ENCODE peak calls at places on chromosomes 16 and 17, in seven cellular contexts. One of them, this sample, is unnamed.

GRCh38 chr17:73494955-73495349 is 149.3 kb downstream of the SDK2 start:
- DNase-seq in H54: no peak
- DNase-seq in thyroid gland: no peak
- DNase-seq in GM12878: no peak
- DNase-seq in tibial nerve: no peak
- DNase-seq in Peyer's patch: no peak
- DNase-seq in H1: no peak
- DNase-seq in this sample: no peak

GRCh38 chr17:64694207-64694606 is 32.1 kb upstream of the SMURF2 start:
- DNase-seq in tibial nerve: no peak
- DNase-seq in GM12878: no peak
- DNase-seq in thyroid gland: peak; percentile 64
- DNase-seq in H1: no peak
- DNase-seq in Peyer's patch: peak; percentile 86
- DNase-seq in H54: no peak
- DNase-seq in this sample: no peak

GRCh38 chr16:53945996-53946395 is 242.0 kb downstream of the FTO start:
- DNase-seq in H1: no peak
- DNase-seq in GM12878: no peak
- DNase-seq in H54: peak; percentile 4
- DNase-seq in thyroid gland: no peak
- DNase-seq in tibial nerve: no peak
- DNase-seq in Peyer's patch: no peak
- DNase-seq in this sample: no peak

GRCh38 chr16:74101390-74101789 is 195.2 kb upstream of the PSMD7 start:
- DNase-seq in GM12878: no peak
- DNase-seq in H1: no peak
- DNase-seq in tibial nerve: no peak
- DNase-seq in H54: no peak
- DNase-seq in thyroid gland: no peak
- DNase-seq in Peyer's patch: no peak
- DNase-seq in this sample: no peak

GRCh38 chr17:73187203-73187769 is 5.6 kb upstream of the COG1 start:
- DNase-seq in thyroid gland: no peak
- DNase-seq in GM12878: no peak
- DNase-seq in tibial nerve: no peak
- DNase-seq in H1: no peak
- DNase-seq in H54: no peak
- DNase-seq in Peyer's patch: no peak
- DNase-seq in this sample: no peak

GRCh38 chr17:77724876-77725615 is 233.5 kb upstream of the TNRC6C start:
- DNase-seq in H54: no peak
- DNase-seq in thyroid gland: peak; percentile 94
- DNase-seq in GM12878: peak; percentile 25
- DNase-seq in tibial nerve: no peak
- DNase-seq in Peyer's patch: no peak
- DNase-seq in H1: peak; percentile 32
- DNase-seq in this sample: no peak

GRCh38 chr16:20268409-20268808 is 58.9 kb downstream of the GP2 start:
- DNase-seq in H1: no peak
- DNase-seq in thyroid gland: no peak
- DNase-seq in Peyer's patch: no peak
- DNase-seq in tibial nerve: no peak
- DNase-seq in GM12878: no peak
- DNase-seq in H54: no peak
- DNase-seq in this sample: no peak

GRCh38 chr17:76584427-76585047 is 1.1 kb downstream of the ST6GALNAC2 start:
- DNase-seq in thyroid gland: peak; percentile 46
- DNase-seq in H54: no peak
- DNase-seq in GM12878: no peak
- DNase-seq in Peyer's patch: no peak
- DNase-seq in tibial nerve: no peak
- DNase-seq in H1: no peak
- DNase-seq in this sample: no peak

GRCh38 chr17:77837917-77838316 is 120.6 kb upstream of the TNRC6C start:
- DNase-seq in tibial nerve: no peak
- DNase-seq in thyroid gland: no peak
- DNase-seq in H1: no peak
- DNase-seq in GM12878: no peak
- DNase-seq in H54: no peak
- DNase-seq in Peyer's patch: no peak
- DNase-seq in this sample: no peak

GRCh38 chr16:30953511-30954124 is 3.9 kb upstream of the SETD1A start:
- DNase-seq in H54: no peak
- DNase-seq in GM12878: no peak
- DNase-seq in H1: peak; percentile 86
- DNase-seq in thyroid gland: peak; percentile 48
- DNase-seq in tibial nerve: peak; percentile 36
- DNase-seq in Peyer's patch: peak; percentile 79
- DNase-seq in this sample: no peak

GRCh38 chr16:81610144-81610842 is 165.7 kb downstream of the CMIP start:
- DNase-seq in GM12878: no peak
- DNase-seq in thyroid gland: no peak
- DNase-seq in Peyer's patch: peak; percentile 74
- DNase-seq in H54: peak; percentile 86
- DNase-seq in H1: no peak
- DNase-seq in tibial nerve: peak; percentile 73
- DNase-seq in this sample: no peak

GRCh38 chr17:18187226-18187625 is 3.6 kb downstream of the ALKBH5 start:
- DNase-seq in H1: no peak
- DNase-seq in thyroid gland: no peak
- DNase-seq in H54: no peak
- DNase-seq in GM12878: no peak
- DNase-seq in tibial nerve: no peak
- DNase-seq in Peyer's patch: no peak
- DNase-seq in this sample: no peak

GRCh38 chr17:81075307-81075706 is 40.4 kb downstream of the BAIAP2 start:
- DNase-seq in GM12878: no peak
- DNase-seq in H1: no peak
- DNase-seq in thyroid gland: no peak
- DNase-seq in H54: no peak
- DNase-seq in Peyer's patch: no peak
- DNase-seq in tibial nerve: no peak
- DNase-seq in this sample: no peak

DNA sequence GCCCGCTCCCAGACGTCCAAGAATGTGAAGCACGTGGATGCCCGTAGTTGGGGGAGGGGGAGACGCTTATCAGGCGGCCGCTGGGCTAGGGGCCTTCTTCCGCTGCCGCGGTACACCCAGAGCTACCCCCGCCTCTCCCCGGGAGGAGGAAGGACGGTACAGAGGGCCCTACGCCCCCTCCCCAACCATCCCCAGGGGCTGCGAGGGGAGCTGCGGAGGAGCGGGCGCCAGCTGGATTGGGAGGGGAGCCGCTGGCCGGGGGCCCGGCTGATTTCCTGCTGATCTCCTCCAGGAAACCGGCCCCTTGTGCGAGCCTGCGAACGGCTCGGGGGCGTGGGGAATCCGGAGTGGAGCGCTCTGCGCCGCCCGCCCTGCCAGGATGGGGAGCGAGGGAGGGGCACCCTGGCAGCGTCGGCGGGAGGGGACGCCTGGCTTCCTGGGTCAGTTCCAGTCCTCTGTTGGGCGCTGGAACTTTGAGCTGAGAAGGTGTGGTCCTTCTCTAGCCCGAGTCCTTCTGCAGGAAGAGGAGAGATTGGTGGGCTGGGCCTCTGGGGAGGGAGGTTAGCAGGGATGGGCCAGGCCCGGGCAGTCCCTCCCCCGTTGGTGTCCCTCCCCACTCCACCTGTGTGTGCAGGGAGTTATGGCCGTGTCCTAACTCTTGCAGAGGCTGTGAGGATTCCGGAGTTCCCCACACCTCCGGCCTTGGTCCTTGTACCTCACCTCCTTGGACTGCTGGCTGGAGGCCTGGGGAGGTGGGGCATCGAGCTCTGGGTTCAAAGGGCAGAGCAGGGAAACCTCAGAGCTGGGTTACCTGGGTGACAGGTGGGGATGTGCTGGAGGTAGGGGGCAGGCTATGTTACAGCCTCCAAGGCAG is 19.1 kb downstream of the GJD3 start:
- DNase-seq in H54: peak; percentile 73
- DNase-seq in Peyer's patch: peak; percentile 92
- DNase-seq in GM12878: no peak
- DNase-seq in tibial nerve: no peak
- DNase-seq in thyroid gland: peak; percentile 86
- DNase-seq in H1: peak; percentile 87
- DNase-seq in this sample: no peak
- TF ChIP-seq POLR2A in H54: peak; percentile 19
- TF ChIP-seq POLR2A in Peyer's patch: peak; percentile 82
- TF ChIP-seq POLR2A in GM12878: no peak
- TF ChIP-seq POLR2A in tibial nerve: no peak
- TF ChIP-seq POLR2A in thyroid gland: peak; percentile 56
- TF ChIP-seq POLR2A in H1: no peak
- TF ChIP-seq POLR2A in this sample: no peak

DNA sequence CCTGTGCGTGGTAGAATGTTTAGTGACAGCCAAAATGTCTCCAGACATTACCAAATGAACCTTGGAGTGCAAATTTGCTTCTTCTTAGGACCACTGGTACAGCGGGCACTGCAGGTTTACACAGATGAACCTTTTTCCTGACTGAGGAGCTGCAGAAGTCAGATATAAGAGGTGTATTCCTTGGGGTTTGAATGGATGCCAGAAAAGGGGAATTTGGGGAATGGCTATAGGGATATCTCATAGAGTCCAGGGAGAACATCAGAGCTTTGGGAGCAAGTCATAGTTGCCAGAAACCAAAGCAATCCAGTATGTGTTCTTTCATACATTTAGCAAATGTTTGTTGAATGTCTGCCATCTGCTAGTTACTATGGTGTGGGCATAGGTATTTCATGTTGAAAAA is 46.7 kb downstream of the MAP2K4 start:
- DNase-seq in tibial nerve: no peak
- DNase-seq in H1: no peak
- DNase-seq in Peyer's patch: no peak
- DNase-seq in thyroid gland: no peak
- DNase-seq in H54: no peak
- DNase-seq in GM12878: no peak
- DNase-seq in this sample: no peak
- TF ChIP-seq POLR2A in tibial nerve: no peak
- TF ChIP-seq POLR2A in H1: no peak
- TF ChIP-seq POLR2A in Peyer's patch: no peak
- TF ChIP-seq POLR2A in thyroid gland: no peak
- TF ChIP-seq POLR2A in H54: no peak
- TF ChIP-seq POLR2A in GM12878: no peak
- TF ChIP-seq POLR2A in this sample: no peak

GRCh38 chr17:1491406-1492248 is 859 bp downstream of the MYO1C start:
- DNase-seq in H54: peak; percentile 82
- DNase-seq in H1: peak; percentile 53
- DNase-seq in tibial nerve: no peak
- DNase-seq in GM12878: no peak
- DNase-seq in Peyer's patch: peak; percentile 83
- DNase-seq in thyroid gland: peak; percentile 61
- DNase-seq in this sample: peak; percentile 97

GRCh38 chr17:1488826-1489275 is 3.6 kb downstream of the MYO1C start:
- DNase-seq in thyroid gland: no peak
- DNase-seq in H1: no peak
- DNase-seq in GM12878: no peak
- DNase-seq in H54: no peak
- DNase-seq in tibial nerve: no peak
- DNase-seq in Peyer's patch: no peak
- DNase-seq in this sample: no peak

GRCh38 chr17:1493291-1493980 is 950 bp upstream of the MYO1C start:
- DNase-seq in GM12878: no peak
- DNase-seq in thyroid gland: no peak
- DNase-seq in H54: no peak
- DNase-seq in H1: no peak
- DNase-seq in Peyer's patch: no peak
- DNase-seq in tibial nerve: no peak
- DNase-seq in this sample: no peak

GRCh38 chr17:1492249-1493206 is at the start of gene MYO1C:
- DNase-seq in thyroid gland: peak; percentile 86
- DNase-seq in Peyer's patch: no peak
- DNase-seq in GM12878: no peak
- DNase-seq in tibial nerve: no peak
- DNase-seq in H54: no peak
- DNase-seq in H1: peak; percentile 78
- DNase-seq in this sample: no peak

DNA sequence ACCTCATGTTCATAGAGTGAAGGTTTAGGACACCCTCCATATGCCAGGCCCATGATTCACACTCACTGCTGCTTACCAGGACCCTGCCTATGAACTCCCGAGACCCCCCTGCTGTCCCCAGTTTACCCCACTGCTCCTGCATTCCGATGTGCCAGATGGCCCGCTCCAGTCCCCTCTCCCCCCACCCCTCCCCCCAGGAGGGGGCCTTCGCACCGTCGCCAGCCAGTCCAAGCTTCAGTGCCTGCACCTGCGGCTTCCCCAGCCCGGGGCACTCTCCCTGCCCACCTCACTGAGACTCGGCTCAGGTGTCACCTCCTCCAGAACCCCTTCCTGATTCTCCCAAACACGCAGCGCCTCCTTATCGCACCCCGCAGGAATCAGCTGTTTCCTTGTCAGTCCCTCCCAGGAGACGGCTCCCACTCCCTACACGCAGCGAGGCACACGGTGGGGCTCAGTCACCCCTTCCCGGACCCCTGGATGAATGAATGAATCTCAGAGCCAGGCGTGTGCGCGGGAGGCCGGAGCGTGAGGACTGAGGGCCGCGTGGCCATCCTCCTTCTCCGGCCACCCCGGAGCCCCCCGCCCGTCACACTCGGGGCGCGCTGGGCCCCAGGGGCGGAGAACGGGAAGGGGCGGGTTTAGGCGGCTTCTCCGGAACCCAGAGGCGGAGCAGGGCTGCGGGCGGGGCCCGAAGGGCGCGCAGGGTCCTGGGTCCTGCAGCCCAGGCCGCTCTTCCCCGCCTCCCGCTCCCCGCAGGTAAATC is 1.7 kb downstream of the MYO1C start:
- DNase-seq in tibial nerve: no peak
- DNase-seq in thyroid gland: peak; percentile 63
- DNase-seq in H1: peak; percentile 78
- DNase-seq in GM12878: no peak
- DNase-seq in Peyer's patch: peak; percentile 87
- DNase-seq in H54: peak; percentile 87
- DNase-seq in this sample: peak; percentile 91
- TF ChIP-seq POLR2A in tibial nerve: peak; percentile 33
- TF ChIP-seq POLR2A in thyroid gland: peak; percentile 62
- TF ChIP-seq POLR2A in H1: no peak
- TF ChIP-seq POLR2A in GM12878: peak; percentile 84
- TF ChIP-seq POLR2A in Peyer's patch: peak; percentile 46
- TF ChIP-seq POLR2A in H54: no peak
- TF ChIP-seq POLR2A in this sample: peak; percentile 51

GRCh38 chr16:52357711-52358110 is 189.2 kb downstream of the TOX3 start:
- DNase-seq in GM12878: no peak
- DNase-seq in thyroid gland: no peak
- DNase-seq in H54: no peak
- DNase-seq in Peyer's patch: no peak
- DNase-seq in H1: no peak
- DNase-seq in tibial nerve: no peak
- DNase-seq in this sample: no peak

GRCh38 chr16:52366997-52367396 is 179.9 kb downstream of the TOX3 start:
- DNase-seq in thyroid gland: no peak
- DNase-seq in Peyer's patch: no peak
- DNase-seq in tibial nerve: no peak
- DNase-seq in H54: no peak
- DNase-seq in GM12878: no peak
- DNase-seq in H1: no peak
- DNase-seq in this sample: no peak

GRCh38 chr16:52364500-52364899 is 182.4 kb downstream of the TOX3 start:
- DNase-seq in tibial nerve: no peak
- DNase-seq in thyroid gland: no peak
- DNase-seq in H54: no peak
- DNase-seq in GM12878: no peak
- DNase-seq in H1: no peak
- DNase-seq in Peyer's patch: no peak
- DNase-seq in this sample: no peak

GRCh38 chr16:52368899-52369298 is 178.0 kb downstream of the TOX3 start:
- DNase-seq in thyroid gland: no peak
- DNase-seq in H54: no peak
- DNase-seq in GM12878: no peak
- DNase-seq in Peyer's patch: peak; percentile 74
- DNase-seq in H1: no peak
- DNase-seq in tibial nerve: no peak
- DNase-seq in this sample: no peak

GRCh38 chr16:52363082-52363481 is 183.9 kb downstream of the TOX3 start:
- DNase-seq in tibial nerve: no peak
- DNase-seq in H1: no peak
- DNase-seq in thyroid gland: no peak
- DNase-seq in H54: no peak
- DNase-seq in Peyer's patch: no peak
- DNase-seq in GM12878: no peak
- DNase-seq in this sample: no peak
- TF ChIP-seq POLR2A in tibial nerve: no peak
- TF ChIP-seq POLR2A in H1: no peak
- TF ChIP-seq POLR2A in thyroid gland: no peak
- TF ChIP-seq POLR2A in H54: no peak
- TF ChIP-seq POLR2A in Peyer's patch: no peak
- TF ChIP-seq POLR2A in GM12878: no peak
- TF ChIP-seq POLR2A in this sample: no peak

This sample was measured in GM12892.